ENCODE peak calls at places on chromosome 7, in five cellular contexts. K, G, Y, Z and H are unnamed samples.

GRCh38 chr7:37359662-37360444 is 88.8 kb downstream of the ELMO1 start:
- DNase-seq in K (no peak), G (no peak), Y (no peak), Z (no peak), H (peak; percentile 67)

GRCh38 chr7:142470336-142470830 is 212.5 kb upstream of the PRSS58 start:
- DNase-seq in K (no peak), G (no peak), Y (peak; percentile 27), Z (no peak), H (no peak)

GRCh38 chr7:20280475-20281351 is 50.0 kb upstream of the ITGB8 start:
- DNase-seq in K (no peak), G (no peak), Y (no peak), Z (no peak), H (peak; percentile 25)

GRCh38 chr7:24727165-24728120 is 29.8 kb downstream of the GSDME start:
- DNase-seq in K (no peak), G (no peak), Y (no peak), Z (no peak), H (no peak)

GRCh38 chr7:45938626-45939302 is 17.7 kb upstream of the IGFBP3 start:
- DNase-seq in K (peak; percentile 44), G (no peak), Y (peak; percentile 25), Z (no peak), H (no peak)

GRCh38 chr7:94237417-94237816 is 157.3 kb upstream of the COL1A2 start:
- DNase-seq in K (no peak), G (no peak), Y (no peak), Z (no peak), H (peak; percentile 21)

GRCh38 chr7:1843271-1843861 is 173.3 kb downstream of the ELFN1 start:
- DNase-seq in K (no peak), G (no peak), Y (no peak), Z (no peak), H (no peak)

GRCh38 chr7:143385891-143386781 is 5.0 kb downstream of the ZYX start:
- DNase-seq in K (no peak), G (no peak), Y (no peak), Z (no peak), H (peak; percentile 49)

GRCh38 chr7:33905389-33906032 is at the start of gene BMPER:
- DNase-seq in K (no peak), G (peak; percentile 43), Y (no peak), Z (no peak), H (no peak)

GRCh38 chr7:39741942-39742623 is 118.7 kb downstream of the RALA start:
- DNase-seq in K (no peak), G (peak; percentile 38), Y (peak; percentile 57), Z (peak; percentile 84), H (no peak)

GRCh38 chr7:130481898-130482297 is 10.0 kb upstream of the MEST start:
- DNase-seq in K (no peak), G (no peak), Y (no peak), Z (no peak), H (no peak)

GRCh38 chr7:66554326-66554725 is 74.4 kb upstream of the KCTD7 start:
- DNase-seq in K (no peak), G (no peak), Y (no peak), Z (no peak), H (no peak)

GRCh38 chr7:134755422-134756022 is 23.9 kb upstream of the CALD1 start:
- DNase-seq in K (no peak), G (no peak), Y (no peak), Z (no peak), H (peak; percentile 54)
- TF ChIP-seq JUN in K (no peak), G (no peak), Y (no peak), Z (no peak), H (no peak)

GRCh38 chr7:151349507-151349853 is 7.9 kb downstream of the NUB1 start:
- DNase-seq in K (no peak), G (no peak), Y (no peak), Z (no peak), H (no peak)
- H3K4me3 ChIP-seq in K (peak overlapping the region; percentile 48), G (no peak overlapping the region), Y (peak overlapping the region; percentile 37), Z (no peak overlapping the region), H (no peak overlapping the region)

GRCh38 chr7:2979951-2980350 is 63.7 kb downstream of the CARD11 start:
- DNase-seq in K (no peak), G (no peak), Y (no peak), Z (no peak), H (no peak)

GRCh38 chr7:2982401-2982800 is 61.3 kb downstream of the CARD11 start:
- DNase-seq in K (no peak), G (no peak), Y (no peak), Z (no peak), H (no peak)

GRCh38 chr7:2981103-2981480 is 62.6 kb downstream of the CARD11 start:
- DNase-seq in K (no peak), G (no peak), Y (no peak), Z (no peak), H (no peak)

GRCh38 chr7:2980406-2981102 is 63.1 kb downstream of the CARD11 start:
- DNase-seq in K (no peak), G (no peak), Y (no peak), Z (no peak), H (no peak)

DNA sequence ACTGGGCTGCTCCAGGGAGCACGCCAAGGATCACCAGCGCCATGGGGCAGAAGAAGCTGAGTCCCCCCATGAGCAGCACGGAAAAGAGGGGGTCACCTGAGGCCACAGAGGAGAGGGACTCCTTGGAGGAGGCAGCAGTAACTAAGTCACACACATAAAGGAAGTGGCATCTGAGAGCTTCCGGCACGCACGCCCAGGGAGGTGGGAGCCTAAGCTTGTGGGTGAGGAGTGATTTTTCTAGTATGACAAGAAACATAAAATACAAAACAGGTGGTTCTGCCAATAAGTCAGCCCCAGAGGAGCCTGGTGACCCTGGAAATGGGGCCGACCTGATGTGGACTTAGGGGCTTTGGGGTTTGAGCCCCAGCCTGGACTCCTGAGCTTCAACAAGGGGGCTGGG is 60.8 kb downstream of the CARD11 start:
- DNase-seq in K (no peak), G (no peak), Y (no peak), Z (no peak), H (no peak)
- TF ChIP-seq JUN in K (no peak), G (no peak), Y (no peak), Z (no peak), H (no peak)

GRCh38 chr7:128931965-128932861 is 5.5 kb upstream of the IRF5 start:
- DNase-seq in K (no peak), G (no peak), Y (no peak), Z (no peak), H (no peak)
- H3K4me3 ChIP-seq in K (no peak overlapping the region), G (no peak overlapping the region), Y (no peak overlapping the region), Z (no peak overlapping the region), H (no peak overlapping the region)

DNA sequence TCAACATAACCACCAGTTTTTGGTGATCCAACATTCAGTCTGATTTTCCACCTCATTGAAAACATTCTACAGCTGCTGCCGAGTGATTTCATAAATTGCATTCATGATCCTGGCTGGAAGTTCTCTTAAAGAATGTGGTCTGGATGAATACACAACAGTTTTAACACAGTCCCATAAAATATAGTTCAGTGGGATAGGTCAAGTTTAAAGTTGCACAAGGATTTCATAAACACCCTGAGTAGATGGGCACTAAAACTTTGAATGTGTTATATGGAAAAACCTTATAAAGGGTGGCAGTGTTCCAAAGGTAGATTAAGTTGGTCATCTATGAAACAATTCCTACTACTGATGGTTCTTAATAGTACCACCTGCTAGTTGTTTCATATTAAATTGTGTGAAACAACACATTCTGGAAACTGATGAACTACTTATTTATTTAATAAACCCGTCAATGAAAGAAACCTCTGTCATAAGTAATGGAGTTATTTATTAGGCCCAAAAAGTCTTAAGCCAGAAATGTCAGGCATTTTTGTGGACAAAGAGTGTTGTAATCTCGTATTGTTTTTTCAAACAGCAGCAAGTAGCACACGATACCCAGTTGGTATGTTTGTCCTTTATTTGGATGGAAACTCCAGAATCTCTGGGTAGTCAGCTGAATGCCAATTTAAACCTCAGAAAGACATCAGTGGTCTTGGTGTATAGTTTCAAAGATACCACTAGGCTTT is 14.3 kb upstream of the RPA3 start:
- DNase-seq in K (peak; percentile 70), G (no peak), Y (no peak), Z (no peak), H (peak; percentile 5)
- TF ChIP-seq JUN in K (no peak), G (no peak), Y (no peak), Z (no peak), H (no peak)

DNA sequence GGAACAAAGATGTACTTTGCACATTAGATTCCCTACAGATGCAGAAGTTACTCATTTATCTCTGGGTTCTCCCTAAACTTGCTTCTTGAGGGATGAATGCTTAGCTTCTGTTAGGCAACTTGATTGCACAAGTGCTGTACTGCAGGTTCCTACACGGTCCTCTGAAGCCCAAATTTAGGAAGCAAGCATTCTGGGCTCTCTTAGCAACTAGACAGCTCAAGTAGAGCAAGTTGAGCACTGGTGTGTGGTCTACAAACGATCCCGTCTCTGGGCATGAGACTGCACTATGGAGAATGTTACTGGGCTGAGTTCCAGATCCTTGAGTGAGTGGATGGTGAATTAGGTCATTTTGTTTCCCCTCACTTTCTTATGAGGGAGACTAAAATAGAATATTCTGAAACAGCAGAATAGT is 14.3 kb downstream of the SEMA3D start:
- DNase-seq in K (no peak), G (no peak), Y (no peak), Z (no peak), H (peak; percentile 72)
- H3K4me3 ChIP-seq in K (no peak overlapping the region), G (no peak overlapping the region), Y (no peak overlapping the region), Z (no peak overlapping the region), H (no peak overlapping the region)

GRCh38 chr7:44285561-44285960 is 39.8 kb downstream of the CAMK2B start:
- DNase-seq in K (no peak), G (no peak), Y (no peak), Z (no peak), H (no peak)
- TF ChIP-seq JUN in K (no peak), G (no peak), Y (no peak), Z (no peak), H (no peak)